ENCODE peak calls at places on chromosomes 6 and 20, in seven cellular contexts. R is mammary epithelial cell, Q is NT2/D1, P is HCT116, F is PC-3, T is mesenchymal stem cell, B is IMR-90. X is an unnamed sample. For H3K36me3, the result is how much of the 10 kb centered on the place peaks cover.

GRCh38 chr6:131281471-131282270 is 146.4 kb downstream of the AKAP7 start:
- DNase-seq in T (peak), R (no peak), B (peak), Q (no peak), P (no peak), F (no peak), X (no peak)

GRCh38 chr20:12171927-12172581 is 254.4 kb downstream of the BTBD3 start:
- DNase-seq in T (peak), Q (no peak), F (peak), B (peak), R (peak), P (no peak), X (peak)

GRCh38 chr6:44727651-44728630 is 340.4 kb downstream of the CDC5L start:
- DNase-seq in T (no peak), B (no peak), Q (no peak), R (no peak), F (no peak), P (no peak), X (no peak)

GRCh38 chr6:4274382-4275082 is 139.2 kb upstream of the ECI2 start:
- DNase-seq in P (no peak), B (peak), Q (no peak), T (no peak), R (no peak), F (no peak), X (no peak)

GRCh38 chr20:25044261-25044560 is 13.7 kb downstream of the ACSS1 start:
- DNase-seq in T (no peak), F (no peak), P (no peak), Q (no peak), B (no peak), R (no peak), X (no peak)

GRCh38 chr6:90790696-90791095 is 203.8 kb upstream of the MAP3K7 start:
- DNase-seq in Q (no peak), P (no peak), R (peak), B (peak), T (peak), F (no peak), X (peak)

GRCh38 chr20:44780226-44780625 is 30.1 kb downstream of the RIMS4 start:
- DNase-seq in B (peak), Q (peak), R (peak), P (no peak), F (peak), T (peak), X (peak)

GRCh38 chr6:454148-454991 is 62.8 kb downstream of the IRF4 start:
- DNase-seq in Q (no peak), R (no peak), F (no peak), P (no peak), T (no peak), B (no peak), X (peak)

GRCh38 chr6:71254323-71254722 is 34.3 kb upstream of the OGFRL1 start:
- DNase-seq in R (no peak), P (no peak), T (no peak), F (no peak), B (no peak), Q (no peak), X (no peak)

GRCh38 chr6:149273318-149273717 is 44.2 kb upstream of the TAB2 start:
- DNase-seq in T (no peak), R (no peak), B (no peak), Q (no peak), P (no peak), F (no peak), X (no peak)

GRCh38 chr20:44460795-44461141 is 14.9 kb upstream of the TTPAL start:
- DNase-seq in Q (no peak), R (peak), T (peak), B (peak), P (peak), F (peak), X (peak)

GRCh38 chr6:129267028-129267427 is 384.1 kb downstream of the LAMA2 start:
- DNase-seq in Q (peak), P (no peak), B (no peak), T (no peak), F (no peak), R (no peak), X (no peak)

GRCh38 chr6:143176090-143177021 is 115.7 kb downstream of the AIG1 start:
- DNase-seq in R (peak), T (peak), F (peak), B (peak), P (peak), Q (no peak), X (peak)

GRCh38 chr20:57293998-57294397 is 27.6 kb upstream of the BMP7 start:
- DNase-seq in T (no peak), Q (no peak), R (no peak), F (no peak), P (no peak), B (no peak), X (no peak)

GRCh38 chr6:52544325-52545022 is 32.4 kb downstream of the TRAM2 start:
- DNase-seq in Q (no peak), T (no peak), R (no peak), B (peak), P (no peak), F (peak), X (no peak)

GRCh38 chr6:134175532-134176282 is 123.3 kb upstream of the SLC2A12 start:
- DNase-seq in R (peak), T (peak), P (peak), B (peak), Q (no peak), F (peak), X (peak)

GRCh38 chr20:39452583-39453193 is 490.5 kb downstream of the DHX35 start:
- DNase-seq in B (no peak), P (no peak), F (no peak), Q (no peak), R (no peak), T (no peak), X (no peak)

GRCh38 chr6:105519954-105520353 is 117.1 kb upstream of the PREP start:
- DNase-seq in T (no peak), R (peak), Q (no peak), P (no peak), F (peak), B (no peak), X (peak)

GRCh38 chr6:41673704-41674000 is 35.4 kb downstream of the MDFI start:
- DNase-seq in B (no peak), P (no peak), Q (no peak), T (no peak), R (no peak), F (no peak), X (no peak)

GRCh38 chr6:49528571-49528970 is 21.9 kb upstream of the C6orf141 start:
- DNase-seq in R (no peak), Q (no peak), F (no peak), T (no peak), B (no peak), P (no peak), X (no peak)

GRCh38 chr6:72683797-72684196 is 61.9 kb downstream of the KCNQ5 start:
- DNase-seq in B (no peak), T (no peak), R (no peak), F (no peak), Q (no peak), P (no peak), X (no peak)

GRCh38 chr6:154356118-154356517 is 485 bp downstream of the IPCEF1 start:
- DNase-seq in T (no peak), R (no peak), Q (no peak), P (no peak), B (no peak), F (no peak), X (no peak)

GRCh38 chr20:63126876-63127699 is 88.8 kb downstream of the YTHDF1 start:
- DNase-seq in Q (no peak), T (no peak), F (no peak), P (no peak), B (no peak), R (no peak), X (no peak)

GRCh38 chr6:31462964-31463940 is 34.7 kb upstream of the MICB start:
- DNase-seq in P (peak), F (peak), R (peak), T (peak), Q (peak), B (peak), X (peak)
- H3K4me3 ChIP-seq in P (peak), F (peak), R (peak), T (peak), Q (peak), B (no peak), X (peak)

DNA sequence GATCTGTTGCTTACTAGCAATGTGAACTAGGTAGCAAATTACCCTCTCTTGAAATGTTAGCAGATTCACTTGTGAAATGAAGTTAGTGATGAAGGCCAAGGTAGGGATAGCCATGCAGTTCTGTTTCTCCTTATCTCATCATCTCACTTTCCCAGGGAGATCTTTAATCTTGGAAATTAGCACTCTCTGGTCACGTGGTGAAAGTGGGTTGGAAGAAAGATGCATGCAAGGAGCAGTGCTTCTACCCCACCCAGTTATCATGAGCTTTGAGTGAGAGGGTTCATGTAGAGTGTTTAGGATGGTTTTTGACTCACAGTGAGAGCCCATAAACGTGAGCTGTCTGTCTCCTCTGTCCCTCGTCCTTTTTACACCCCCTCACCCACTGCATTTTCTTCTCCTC is 346.3 kb downstream of the QKI start:
- DNase-seq in B (no peak), F (no peak), Q (no peak), P (no peak), R (no peak), T (no peak), X (no peak)
- H3K36me3 ChIP-seq in B (under half), F (under half), Q (under half), P (under half), R (under half), T (under half), X (under half)

GRCh38 chr20:20094410-20094809 is 42.1 kb downstream of the CFAP61 start:
- DNase-seq in T (no peak), Q (no peak), F (no peak), B (no peak), R (no peak), P (no peak), X (no peak)
- H3K9ac ChIP-seq in T (no peak), Q (no peak), F (no peak), B (no peak), R (no peak), P (no peak), X (no peak)

GRCh38 chr6:164887660-164888059 is 421.7 kb downstream of the C6orf118 start:
- DNase-seq in R (no peak), P (no peak), F (no peak), T (no peak), B (no peak), Q (no peak), X (no peak)

GRCh38 chr6:164882236-164882635 is 427.2 kb downstream of the C6orf118 start:
- DNase-seq in T (no peak), P (no peak), R (no peak), B (no peak), Q (no peak), F (no peak), X (no peak)
- H3K4me3 ChIP-seq in T (no peak), P (no peak), R (no peak), B (no peak), Q (no peak), F (no peak), X (no peak)

GRCh38 chr6:13617066-13617465 is 1.9 kb downstream of the NOL7 start:
- DNase-seq in F (no peak), R (no peak), B (no peak), P (no peak), T (no peak), Q (no peak), X (no peak)
- H3K36me3 ChIP-seq in F (under half), R (under half), B (under half), P (under half), T (under half), Q (half or more), X (under half)

GRCh38 chr20:46571418-46571817 is 21.0 kb upstream of the OCSTAMP start:
- DNase-seq in F (no peak), R (no peak), P (no peak), B (no peak), Q (no peak), T (no peak), X (no peak)
- H3K9ac ChIP-seq in F (no peak), R (no peak), P (no peak), B (no peak), Q (no peak), T (no peak), X (no peak)

DNA sequence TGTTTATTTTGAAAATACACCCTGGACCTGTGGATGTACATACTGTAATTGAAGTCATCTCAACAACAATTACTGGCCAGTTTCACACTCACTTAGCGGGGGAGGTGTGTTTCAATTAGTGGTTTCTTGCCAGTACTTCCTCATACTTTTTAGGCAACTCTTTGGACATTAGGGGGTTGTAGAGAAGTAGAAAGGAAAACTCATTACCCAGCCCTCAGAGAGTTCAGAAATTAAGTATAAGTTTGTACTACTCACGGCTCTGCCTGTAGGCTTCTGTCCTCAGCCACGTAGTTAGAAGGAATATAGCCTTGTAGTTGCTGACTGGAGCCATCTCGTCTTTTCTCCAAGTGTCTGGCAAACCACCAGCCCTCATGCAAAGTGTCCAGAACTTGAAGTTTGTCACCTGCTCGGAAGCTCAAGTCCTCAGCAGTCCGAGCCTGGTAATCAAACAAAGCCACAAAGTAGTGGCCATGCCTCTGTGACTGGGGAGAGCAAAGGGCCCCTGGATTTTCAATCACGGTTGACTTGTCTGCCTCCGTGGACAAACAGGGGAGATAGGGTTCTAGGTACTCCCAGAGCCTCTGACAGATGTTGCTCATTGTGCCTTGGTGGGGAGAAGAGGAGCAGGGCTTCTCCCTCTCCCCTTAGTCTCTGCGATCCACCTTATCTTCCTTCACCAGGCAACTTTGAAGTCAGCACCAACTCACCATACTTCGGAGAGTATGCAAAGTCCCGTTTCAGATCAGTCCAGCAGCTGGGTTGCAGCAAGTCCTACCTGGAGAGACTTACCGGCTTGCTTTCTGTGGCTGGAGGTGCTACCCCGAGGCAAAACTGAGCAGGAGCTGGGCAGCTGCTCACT is 749 bp downstream of the FRK start:
- DNase-seq in Q (no peak), R (peak), T (no peak), B (no peak), P (no peak), F (peak), X (no peak)
- H3K4me3 ChIP-seq in Q (no peak), R (peak), T (peak), B (peak), P (peak), F (peak), X (peak)

GRCh38 chr20:50583422-50584150 is 73.4 kb downstream of the PTPN1 start:
- DNase-seq in T (no peak), R (no peak), B (no peak), Q (no peak), P (no peak), F (no peak), X (no peak)

GRCh38 chr20:50582591-50583234 is 72.5 kb downstream of the PTPN1 start:
- DNase-seq in T (no peak), P (no peak), F (no peak), R (no peak), B (no peak), Q (no peak), X (no peak)

GRCh38 chr20:50580016-50580747 is 70.0 kb downstream of the PTPN1 start:
- DNase-seq in R (no peak), P (peak), Q (peak), B (peak), T (peak), F (peak), X (peak)

GRCh38 chr20:50580842-50581544 is 70.8 kb downstream of the PTPN1 start:
- DNase-seq in P (no peak), B (no peak), T (no peak), R (no peak), Q (no peak), F (no peak), X (no peak)

DNA sequence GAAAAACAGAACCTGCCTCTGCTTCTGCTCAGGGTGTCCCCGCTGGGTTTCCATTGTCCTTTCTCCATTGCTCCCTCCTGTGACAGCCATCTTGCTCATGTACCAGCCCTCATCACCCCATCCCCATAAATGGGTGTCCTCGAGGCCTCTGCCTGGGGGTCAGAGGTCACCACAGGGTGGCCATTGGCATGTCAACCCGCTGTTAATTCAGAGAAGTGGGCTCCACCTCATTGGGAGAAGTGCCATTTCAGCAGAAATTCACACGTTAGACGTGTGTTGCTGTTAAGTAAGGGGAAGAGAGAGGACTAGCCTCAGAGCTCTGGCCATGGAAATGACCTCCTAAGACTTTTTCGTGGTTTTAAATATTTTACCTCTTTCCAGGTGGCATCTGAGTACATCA is 71.9 kb downstream of the PTPN1 start:
- DNase-seq in T (no peak), R (no peak), B (no peak), F (no peak), Q (no peak), P (no peak), X (no peak)
- H3K36me3 ChIP-seq in T (half or more), R (half or more), B (half or more), F (half or more), Q (half or more), P (half or more), X (half or more)

GRCh38 chr6:31971279-31971992 is 502 bp downstream of the DXO start:
- DNase-seq in T (no peak), Q (no peak), B (no peak), F (no peak), R (no peak), P (no peak), X (no peak)

GRCh38 chr6:31969712-31970603 is 2.0 kb downstream of the DXO start:
- DNase-seq in R (no peak), B (peak), Q (no peak), F (no peak), T (peak), P (no peak), X (no peak)

GRCh38 chr6:31968791-31969711 is 2.9 kb downstream of the DXO start:
- DNase-seq in F (no peak), R (no peak), Q (no peak), T (no peak), B (no peak), P (no peak), X (no peak)

GRCh38 chr6:31971993-31972708 is at the start of gene DXO:
- DNase-seq in T (peak), F (peak), P (peak), Q (peak), B (peak), R (peak), X (peak)

GRCh38 chr6:31970604-31971271 is 1.2 kb downstream of the DXO start:
- DNase-seq in P (no peak), R (no peak), B (no peak), Q (no peak), T (no peak), F (peak), X (peak)
- H3K9ac ChIP-seq in P (peak), R (peak), B (peak), Q (no peak), T (peak), F (peak), X (peak)